ENCODE peak calls at places on chromosomes 6 and 20, in nine cellular contexts. P, N, G, O, S, Y, B, I and K are unnamed samples.
A peak's percentile ranks its signal among the peaks of the same experiment; 100 is the strongest.

GRCh38 chr6:101296184-101296583 is 97.3 kb upstream of the GRIK2 start:
- DNase-seq in P (no peak), N (no peak), G (no peak), O (no peak), S (no peak), Y (no peak), B (no peak), I (no peak), K (no peak)

GRCh38 chr20:50041238-50041915 is 58.6 kb downstream of the SNAI1 start:
- DNase-seq in P (no peak), N (no peak), G (no peak), O (no peak), S (no peak), Y (no peak), B (peak; percentile 34), I (no peak), K (no peak)

GRCh38 chr6:41716516-41717446 is 18.6 kb downstream of the TFEB start:
- DNase-seq in P (no peak), N (no peak), G (no peak), O (no peak), S (no peak), Y (no peak), B (peak; percentile 10), I (no peak), K (no peak)

GRCh38 chr6:144439016-144439415 is 153.9 kb downstream of the UTRN start:
- DNase-seq in P (no peak), N (no peak), G (no peak), O (no peak), S (no peak), Y (no peak), B (no peak), I (no peak), K (no peak)

GRCh38 chr6:30830438-30830837 is 53.9 kb upstream of the DDR1 start:
- DNase-seq in P (no peak), N (no peak), G (no peak), O (no peak), S (no peak), Y (no peak), B (no peak), I (peak; percentile 26), K (no peak)

GRCh38 chr20:35618372-35619131 is 2.9 kb downstream of the SPAG4 start:
- DNase-seq in P (peak; percentile 31), N (peak; percentile 66), G (peak; percentile 63), O (no peak), S (no peak), Y (no peak), B (no peak), I (peak; percentile 16), K (peak; percentile 29)

GRCh38 chr6:143964667-143965066 is 43.4 kb downstream of the PLAGL1 start:
- DNase-seq in P (no peak), N (no peak), G (no peak), O (no peak), S (no peak), Y (no peak), B (no peak), I (no peak), K (no peak)

GRCh38 chr6:41228616-41229015 is 467 bp downstream of the TREML4 start:
- DNase-seq in P (no peak), N (no peak), G (no peak), O (no peak), S (no peak), Y (no peak), B (no peak), I (no peak), K (peak; percentile 88)

GRCh38 chr20:14633507-14633906 is 296.1 kb upstream of the FLRT3 start:
- DNase-seq in P (no peak), N (no peak), G (no peak), O (no peak), S (no peak), Y (no peak), B (no peak), I (no peak), K (no peak)

GRCh38 chr20:37417857-37418501 is 72.0 kb downstream of the SRC start:
- DNase-seq in P (no peak), N (no peak), G (no peak), O (no peak), S (no peak), Y (no peak), B (no peak), I (no peak), K (no peak)

GRCh38 chr6:79536969-79537747 is at the start of gene LCA5:
- DNase-seq in P (peak; percentile 98), N (peak; percentile 93), G (peak; percentile 98), O (peak; percentile 89), S (peak; percentile 73), Y (peak; percentile 95), B (peak; percentile 91), I (peak; percentile 96), K (peak; percentile 95)
- TF ChIP-seq POLR2A in P (peak; percentile 80), N (peak; percentile 56), G (peak; percentile 30), O (peak; percentile 52), S (no peak), Y (peak; percentile 90), B (peak; percentile 47), I (peak; percentile 70), K (peak; percentile 80)

GRCh38 chr6:99393698-99394531 is at the start of gene COQ3:
- DNase-seq in P (peak; percentile 85), N (peak; percentile 84), G (peak; percentile 85), O (peak; percentile 58), S (no peak), Y (peak; percentile 58), B (peak; percentile 68), I (peak; percentile 68), K (peak; percentile 79)
- TF ChIP-seq POLR2A in P (peak; percentile 73), N (no peak), G (peak; percentile 34), O (no peak), S (no peak), Y (no peak), B (peak; percentile 25), I (peak; percentile 38), K (peak; percentile 55)

DNA sequence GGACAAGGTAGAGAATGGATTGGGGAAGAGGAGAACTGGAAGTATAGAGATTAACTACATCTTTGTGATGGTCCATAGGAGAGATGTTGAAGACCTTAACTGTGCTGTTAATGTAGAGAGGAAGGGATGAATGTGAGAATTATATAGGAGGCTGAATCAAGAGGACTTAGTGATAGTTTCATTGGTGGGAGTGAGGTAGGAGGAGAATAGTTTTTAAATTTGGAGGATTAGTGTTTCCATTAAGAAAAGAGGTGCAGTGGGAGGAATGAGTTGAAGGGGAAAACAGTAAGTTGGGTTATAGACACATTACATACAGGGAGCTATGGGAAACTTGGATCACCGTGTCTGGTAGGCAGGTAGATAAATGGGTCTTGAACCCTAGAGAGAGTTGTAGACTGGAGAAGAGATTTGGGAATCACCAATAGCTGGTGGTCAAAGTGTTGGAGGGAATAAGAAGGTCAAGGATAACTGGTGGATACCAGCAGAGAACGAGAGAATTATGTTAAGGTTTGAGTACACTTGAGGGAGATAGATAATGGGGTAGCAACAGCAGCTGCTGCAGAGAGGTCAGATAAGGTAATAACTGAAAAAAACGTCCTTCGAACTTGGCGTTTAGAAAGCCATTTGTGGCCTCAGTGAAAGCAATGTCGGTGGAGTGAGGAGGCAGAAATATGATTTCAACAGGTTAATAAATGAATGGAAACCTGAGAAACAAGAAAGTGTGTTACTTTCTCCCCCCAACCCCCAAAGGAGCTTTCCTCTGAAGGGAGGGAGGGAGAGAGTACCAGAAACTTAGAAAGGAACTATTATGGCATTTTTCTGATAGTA is 3.1 kb downstream of the C6orf89 start:
- DNase-seq in P (no peak), N (no peak), G (no peak), O (no peak), S (no peak), Y (no peak), B (no peak), I (no peak), K (peak; percentile 91)
- TF ChIP-seq POLR2A in P (no peak), N (no peak), G (no peak), O (no peak), S (no peak), Y (no peak), B (no peak), I (no peak), K (peak; percentile 64)

DNA sequence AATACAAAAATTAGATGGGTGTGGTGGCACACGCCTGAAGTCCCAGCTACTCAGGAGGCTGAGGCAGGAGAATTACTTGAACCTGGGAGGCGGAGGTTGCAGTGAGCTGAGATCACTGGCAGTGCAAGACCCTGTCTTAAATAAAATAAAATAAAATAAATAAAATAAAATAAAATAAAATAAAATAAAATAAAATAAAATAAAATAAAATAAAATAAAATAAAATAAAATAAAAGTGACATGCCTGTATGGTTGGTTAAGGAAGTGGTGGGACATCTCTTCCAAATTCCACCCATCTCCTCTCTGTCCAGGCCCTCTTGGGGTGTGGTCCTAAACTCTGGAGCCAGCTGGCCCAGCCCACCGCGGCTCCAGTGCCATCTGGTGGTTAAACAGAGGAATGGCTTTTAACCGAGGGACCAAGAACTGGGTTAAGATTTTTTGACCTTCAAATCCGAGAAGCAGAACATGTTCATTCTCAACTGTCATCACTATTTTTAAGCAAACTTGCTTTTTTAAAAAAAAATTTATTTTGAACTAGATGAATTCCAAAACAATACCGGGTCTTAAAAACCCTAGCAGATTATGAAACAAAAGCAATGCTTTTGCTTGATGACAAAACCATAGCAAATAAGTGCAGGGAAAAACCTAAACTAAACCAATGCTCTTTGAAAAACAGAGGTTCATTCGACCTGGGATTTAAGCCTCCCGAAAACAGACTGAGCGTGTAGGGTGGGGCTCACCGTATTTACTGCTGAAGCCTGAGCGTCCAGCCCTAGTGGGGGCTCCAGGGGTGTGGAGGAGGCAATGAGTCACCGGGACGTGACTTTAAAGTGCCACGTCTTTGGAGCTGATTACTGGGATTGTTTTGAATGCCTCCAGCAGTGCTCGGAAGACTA is 68.8 kb downstream of the CDC5L start:
- DNase-seq in P (peak; percentile 63), N (peak; percentile 68), G (peak; percentile 72), O (no peak), S (no peak), Y (no peak), B (peak; percentile 34), I (peak; percentile 40), K (peak; percentile 71)
- TF ChIP-seq POLR2A in P (no peak), N (no peak), G (no peak), O (no peak), S (no peak), Y (no peak), B (no peak), I (no peak), K (no peak)

GRCh38 chr6:149139782-149140136 is 177.8 kb upstream of the TAB2 start:
- DNase-seq in P (no peak), N (no peak), G (no peak), O (no peak), S (no peak), Y (no peak), B (no peak), I (no peak), K (no peak)

GRCh38 chr6:149138699-149139294 is 178.7 kb upstream of the TAB2 start:
- DNase-seq in P (no peak), N (no peak), G (no peak), O (no peak), S (no peak), Y (no peak), B (no peak), I (no peak), K (peak; percentile 6)

GRCh38 chr6:149138093-149138492 is 179.4 kb upstream of the TAB2 start:
- DNase-seq in P (no peak), N (no peak), G (no peak), O (no peak), S (no peak), Y (no peak), B (no peak), I (no peak), K (no peak)

GRCh38 chr6:149140910-149141290 is 176.6 kb upstream of the TAB2 start:
- DNase-seq in P (peak; percentile 26), N (no peak), G (no peak), O (no peak), S (no peak), Y (no peak), B (no peak), I (no peak), K (no peak)

GRCh38 chr6:149140137-149140909 is 177.2 kb upstream of the TAB2 start:
- DNase-seq in P (peak; percentile 38), N (no peak), G (no peak), O (no peak), S (no peak), Y (no peak), B (no peak), I (no peak), K (peak; percentile 82)
- TF ChIP-seq POLR2A in P (no peak), N (no peak), G (no peak), O (no peak), S (no peak), Y (no peak), B (no peak), I (no peak), K (peak; percentile 16)